ENCODE peak calls at places on chromosomes 7 and 10, in five cellular contexts. Y, I, W, H and Z are unnamed samples.

GRCh38 chr10:29119374-29119773 is 169.5 kb upstream of the LYZL1 start:
- DNase-seq in Y (no peak), I (peak; percentile 18), W (no peak), H (no peak), Z (no peak)

GRCh38 chr10:563827-564226 is 125.6 kb downstream of the DIP2C start:
- DNase-seq in Y (no peak), I (no peak), W (no peak), H (no peak), Z (no peak)

GRCh38 chr10:96832721-96833219 is 672 bp downstream of the LCOR start:
- DNase-seq in Y (peak; percentile 88), I (peak; percentile 67), W (peak; percentile 67), H (peak; percentile 61), Z (peak; percentile 82)

GRCh38 chr10:28714401-28715053 is 37.2 kb downstream of the BAMBI start:
- DNase-seq in Y (no peak), I (no peak), W (no peak), H (no peak), Z (no peak)

GRCh38 chr7:951881-952547 is 2.5 kb downstream of the ADAP1 start:
- DNase-seq in Y (no peak), I (no peak), W (no peak), H (no peak), Z (no peak)

GRCh38 chr7:29369909-29370488 is 175.4 kb downstream of the CHN2 start:
- DNase-seq in Y (no peak), I (no peak), W (no peak), H (no peak), Z (no peak)

GRCh38 chr7:145398758-145399157 is 562.9 kb upstream of the TPK1 start:
- DNase-seq in Y (no peak), I (no peak), W (no peak), H (no peak), Z (no peak)

GRCh38 chr10:112765717-112766235 is 184.3 kb upstream of the TCF7L2 start:
- DNase-seq in Y (no peak), I (no peak), W (no peak), H (no peak), Z (no peak)

GRCh38 chr10:77478248-77478963 is 159.2 kb downstream of the KCNMA1 start:
- DNase-seq in Y (no peak), I (peak; percentile 96), W (no peak), H (peak; percentile 85), Z (no peak)

GRCh38 chr10:132265878-132266496 is 41.8 kb downstream of the STK32C start:
- DNase-seq in Y (peak; percentile 8), I (peak; percentile 32), W (no peak), H (no peak), Z (no peak)

GRCh38 chr7:48038815-48039496 is 3.6 kb downstream of the C7orf57 start:
- DNase-seq in Y (no peak), I (no peak), W (no peak), H (no peak), Z (no peak)

GRCh38 chr10:110358869-110359629 is 54.3 kb upstream of the SMNDC1 start:
- DNase-seq in Y (no peak), I (no peak), W (no peak), H (peak; percentile 84), Z (no peak)

GRCh38 chr10:110358278-110358677 is 53.6 kb upstream of the SMNDC1 start:
- DNase-seq in Y (no peak), I (no peak), W (no peak), H (no peak), Z (no peak)

GRCh38 chr10:110357252-110357780 is 52.6 kb upstream of the SMNDC1 start:
- DNase-seq in Y (no peak), I (peak; percentile 99), W (no peak), H (peak; percentile 25), Z (no peak)

GRCh38 chr10:110356628-110357245 is 52.0 kb upstream of the SMNDC1 start:
- DNase-seq in Y (no peak), I (peak; percentile 94), W (no peak), H (peak; percentile 87), Z (no peak)

DNA sequence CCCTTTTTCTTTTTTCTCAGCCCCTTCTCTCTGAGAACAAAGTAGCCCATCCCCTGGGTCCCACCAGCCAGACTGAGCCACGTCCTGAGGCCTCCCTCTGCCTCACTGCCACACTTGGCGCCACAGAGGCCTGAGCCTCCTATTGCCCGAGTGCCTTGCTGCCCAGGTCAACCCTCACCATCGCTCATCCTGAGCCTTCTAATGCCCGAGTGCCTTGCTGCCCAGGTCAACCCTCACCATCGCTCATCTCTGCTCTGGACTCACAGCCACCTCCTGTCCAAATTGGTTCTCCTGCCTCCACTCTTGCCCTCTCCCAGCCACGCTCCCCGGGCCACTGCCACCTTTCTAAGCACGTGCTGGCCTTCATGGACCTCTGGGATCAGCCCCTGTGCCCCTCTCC is 53.2 kb upstream of the SMNDC1 start:
- DNase-seq in Y (no peak), I (no peak), W (no peak), H (no peak), Z (no peak)
- H3K27ac ChIP-seq in Y (no peak overlapping the region), I (peak overlapping the region; percentile 74), W (no peak overlapping the region), H (no peak overlapping the region), Z (no peak overlapping the region)

DNA sequence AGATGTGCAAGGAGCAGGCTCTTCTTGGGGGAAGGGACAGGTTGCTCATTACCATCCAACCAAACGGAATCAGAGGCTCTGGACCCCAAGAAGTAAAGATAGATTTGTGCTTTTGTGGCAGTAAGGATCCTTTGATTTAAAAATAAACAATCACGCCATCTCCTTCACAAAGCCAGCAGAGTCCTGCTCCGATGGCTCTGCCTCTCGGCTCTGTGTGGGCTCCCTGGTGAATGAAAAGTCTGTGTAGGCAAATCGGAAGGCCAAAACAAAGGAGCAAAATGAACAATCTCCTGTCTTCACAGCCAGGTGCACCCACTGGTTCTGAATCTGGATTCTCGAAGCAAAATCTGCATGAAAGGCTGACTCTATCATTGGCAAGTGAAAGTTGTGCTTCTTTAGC is 3.8 kb downstream of the PTPRN2 start:
- DNase-seq in Y (no peak), I (no peak), W (no peak), H (no peak), Z (no peak)
- H3K9me3 ChIP-seq in Y (peaks cover 8% of the 10 kb centered on the region), I (peaks cover 5% of the 10 kb centered on the region), W (no peaks in the 10 kb centered on the region), H (no peaks in the 10 kb centered on the region), Z (peaks cover 13% of the 10 kb centered on the region)

DNA sequence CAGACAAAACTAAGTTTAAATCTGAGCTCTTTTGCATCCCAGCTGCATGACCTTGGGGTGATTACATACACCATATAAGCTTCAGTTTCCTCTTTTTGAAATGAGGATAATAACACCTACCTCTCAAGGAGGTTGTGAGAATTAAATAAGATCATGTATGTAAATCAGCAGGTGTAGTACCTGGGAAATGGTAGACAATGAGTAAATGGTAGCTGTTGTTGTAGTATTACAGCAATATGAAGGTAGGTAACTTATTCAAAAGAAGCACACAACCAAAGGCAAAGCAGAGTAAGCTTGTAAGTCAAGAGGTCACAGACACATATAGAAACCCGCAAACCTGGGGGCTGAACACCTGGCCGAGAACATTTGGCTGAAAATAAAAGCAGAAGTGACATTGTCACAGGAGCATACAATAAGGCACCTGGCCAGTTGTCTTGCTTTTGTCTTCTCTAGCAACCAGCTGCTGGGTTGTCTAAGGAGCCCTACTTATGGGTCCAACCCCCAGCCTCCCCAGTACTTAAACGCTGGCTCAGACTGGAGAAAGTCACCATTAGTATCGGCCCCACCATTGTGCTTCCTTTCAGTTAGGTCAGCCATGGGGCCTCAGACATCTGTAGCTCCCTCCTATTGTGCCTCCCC is 203.6 kb upstream of the MKLN1 start:
- DNase-seq in Y (no peak), I (no peak), W (no peak), H (no peak), Z (no peak)
- H3K27ac ChIP-seq in Y (no peak overlapping the region), I (no peak overlapping the region), W (no peak overlapping the region), H (no peak overlapping the region), Z (no peak overlapping the region)

GRCh38 chr7:57417736-57418135 is 32.2 kb upstream of the ZNF716 start:
- DNase-seq in Y (no peak), I (no peak), W (no peak), H (no peak), Z (no peak)
- H3K9me3 ChIP-seq in Y (no peaks in the 10 kb centered on the region), I (peaks cover 37% of the 10 kb centered on the region), W (no peaks in the 10 kb centered on the region), H (peaks cover 34% of the 10 kb centered on the region), Z (no peaks in the 10 kb centered on the region)

GRCh38 chr10:87753995-87754866 is 63.8 kb downstream of the ATAD1 start:
- DNase-seq in Y (no peak), I (no peak), W (no peak), H (no peak), Z (no peak)

GRCh38 chr10:87752571-87752970 is 65.5 kb downstream of the ATAD1 start:
- DNase-seq in Y (no peak), I (peak; percentile 80), W (no peak), H (peak; percentile 71), Z (no peak)

GRCh38 chr10:87750001-87750651 is 67.9 kb downstream of the ATAD1 start:
- DNase-seq in Y (no peak), I (peak; percentile 61), W (no peak), H (no peak), Z (no peak)

GRCh38 chr10:87751274-87751673 is 66.8 kb downstream of the ATAD1 start:
- DNase-seq in Y (no peak), I (no peak), W (no peak), H (no peak), Z (no peak)

DNA sequence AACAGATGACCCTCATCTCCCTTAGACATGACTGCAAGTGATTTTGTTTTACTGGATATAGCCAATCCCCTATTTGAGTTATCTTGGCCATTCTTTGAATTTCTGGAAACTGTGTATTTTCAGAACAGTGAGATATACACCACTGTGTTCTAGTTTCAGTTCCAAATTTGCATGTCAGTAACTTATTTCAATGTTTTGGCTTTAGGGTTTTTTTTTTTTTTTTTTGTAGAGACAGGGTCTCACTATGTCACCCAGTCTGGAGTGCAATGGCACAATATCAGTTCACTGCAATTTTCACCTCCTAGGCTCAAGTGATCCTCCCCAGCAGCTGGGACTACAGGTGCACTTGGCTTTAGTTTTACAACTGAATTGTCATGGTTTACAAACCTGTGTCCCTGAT is 67.2 kb downstream of the ATAD1 start:
- DNase-seq in Y (no peak), I (no peak), W (no peak), H (no peak), Z (no peak)
- H3K27ac ChIP-seq in Y (no peak overlapping the region), I (no peak overlapping the region), W (no peak overlapping the region), H (no peak overlapping the region), Z (no peak overlapping the region)

DNA sequence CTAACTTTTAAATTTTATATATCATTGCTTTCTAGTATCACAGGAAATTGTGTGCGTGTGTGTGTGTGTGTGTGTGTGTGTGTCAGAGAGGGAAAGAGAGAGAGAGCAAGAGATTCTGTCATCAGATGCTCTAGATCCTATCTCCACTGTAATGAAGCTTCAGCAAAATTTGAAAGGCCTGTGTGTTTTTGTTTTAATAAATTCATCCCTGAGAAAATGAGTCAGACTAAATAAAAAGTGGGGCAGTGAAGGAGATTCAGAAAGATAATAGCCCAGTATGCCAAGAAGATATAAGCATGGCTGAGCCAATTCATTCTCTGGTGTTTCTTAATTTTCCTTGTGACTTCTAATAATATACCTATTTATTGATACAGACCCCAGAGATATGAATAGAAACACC is 184.2 kb upstream of the TMEM196 start:
- DNase-seq in Y (no peak), I (no peak), W (no peak), H (peak; percentile 74), Z (no peak)
- H3K9me3 ChIP-seq in Y (no peaks in the 10 kb centered on the region), I (peaks cover 3% of the 10 kb centered on the region), W (no peaks in the 10 kb centered on the region), H (peaks cover 21% of the 10 kb centered on the region), Z (no peaks in the 10 kb centered on the region)